ENCODE peak calls at places on chromosome 17, in four cellular contexts. O is Peyer's patch, L is A549, S is IMR-90. P is an unnamed sample.

GRCh38 chr17:34758747-34759146 is 179.4 kb downstream of the TMEM132E start:
- DNase-seq in O (no peak), L (no peak), S (no peak), P (no peak)

GRCh38 chr17:77327181-77327565 is 186.4 kb downstream of the SEC14L1 start:
- DNase-seq in O (peak), L (no peak), S (no peak), P (no peak)

GRCh38 chr17:64063088-64063487 is 42.7 kb upstream of the ICAM2 start:
- DNase-seq in O (no peak), L (no peak), S (no peak), P (no peak)

GRCh38 chr17:2863204-2863603 is 67.0 kb downstream of the RAP1GAP2 start:
- DNase-seq in O (no peak), L (no peak), S (no peak), P (no peak)

GRCh38 chr17:67421869-67422273 is 44.8 kb downstream of the PITPNC1 start:
- DNase-seq in O (no peak), L (peak), S (peak), P (peak)

GRCh38 chr17:30161601-30162000 is 45.0 kb downstream of the NSRP1 start:
- DNase-seq in O (no peak), L (no peak), S (peak), P (no peak)

GRCh38 chr17:32929288-32929574 is 1.3 kb downstream of the TMEM98 start:
- DNase-seq in O (no peak), L (no peak), S (peak), P (no peak)

GRCh38 chr17:75681289-75681688 is 14.2 kb downstream of the SAP30BP start:
- DNase-seq in O (no peak), L (no peak), S (peak), P (peak)

GRCh38 chr17:39563476-39563875 is 44.2 kb downstream of the NEUROD2 start:
- DNase-seq in O (no peak), L (no peak), S (no peak), P (no peak)

GRCh38 chr17:5846001-5846400 is 224.2 kb upstream of the WSCD1 start:
- DNase-seq in O (no peak), L (no peak), S (no peak), P (no peak)

GRCh38 chr17:62995377-62995885 is 29.4 kb downstream of the TANC2 start:
- DNase-seq in O (no peak), L (peak), S (peak), P (peak)

GRCh38 chr17:29504711-29505110 is 62.1 kb downstream of the ABHD15 start:
- DNase-seq in O (no peak), L (no peak), S (peak), P (peak)

GRCh38 chr17:8060274-8060673 is 21.4 kb downstream of the ALOX15B start:
- DNase-seq in O (peak), L (peak), S (peak), P (peak)

GRCh38 chr17:33142703-33143299 is 150.3 kb downstream of the ASIC2 start:
- DNase-seq in O (no peak), L (peak), S (peak), P (peak)

GRCh38 chr17:57921342-57921741 is 33.9 kb downstream of the CUEDC1 start:
- DNase-seq in O (no peak), L (no peak), S (peak), P (no peak)

GRCh38 chr17:57911834-57912673 is 43.2 kb downstream of the CUEDC1 start:
- DNase-seq in O (no peak), L (peak), S (no peak), P (peak)

GRCh38 chr17:1561420-1562177 is 993 bp downstream of the PITPNA start:
- DNase-seq in O (no peak), L (no peak), S (no peak), P (peak)
- TF ChIP-seq CTCF in O (no peak), L (peak), S (peak), P (no peak)

GRCh38 chr17:82927661-82928601 is 88.1 kb upstream of the ZNF750 start:
- DNase-seq in O (no peak), L (no peak), S (no peak), P (no peak)
- H3K4me3 ChIP-seq in O (no peak), L (no peak), S (no peak), P (no peak)

GRCh38 chr17:44997733-44998520 is 29.8 kb upstream of the C1QL1 start:
- DNase-seq in O (no peak), L (no peak), S (peak), P (no peak)
- TF ChIP-seq CTCF in O (no peak), L (no peak), S (no peak), P (no peak)

GRCh38 chr17:53134546-53134945 is 688.2 kb upstream of the KIF2B start:
- DNase-seq in O (no peak), L (no peak), S (no peak), P (no peak)
- H3K4me3 ChIP-seq in O (no peak), L (no peak), S (no peak), P (no peak)

DNA sequence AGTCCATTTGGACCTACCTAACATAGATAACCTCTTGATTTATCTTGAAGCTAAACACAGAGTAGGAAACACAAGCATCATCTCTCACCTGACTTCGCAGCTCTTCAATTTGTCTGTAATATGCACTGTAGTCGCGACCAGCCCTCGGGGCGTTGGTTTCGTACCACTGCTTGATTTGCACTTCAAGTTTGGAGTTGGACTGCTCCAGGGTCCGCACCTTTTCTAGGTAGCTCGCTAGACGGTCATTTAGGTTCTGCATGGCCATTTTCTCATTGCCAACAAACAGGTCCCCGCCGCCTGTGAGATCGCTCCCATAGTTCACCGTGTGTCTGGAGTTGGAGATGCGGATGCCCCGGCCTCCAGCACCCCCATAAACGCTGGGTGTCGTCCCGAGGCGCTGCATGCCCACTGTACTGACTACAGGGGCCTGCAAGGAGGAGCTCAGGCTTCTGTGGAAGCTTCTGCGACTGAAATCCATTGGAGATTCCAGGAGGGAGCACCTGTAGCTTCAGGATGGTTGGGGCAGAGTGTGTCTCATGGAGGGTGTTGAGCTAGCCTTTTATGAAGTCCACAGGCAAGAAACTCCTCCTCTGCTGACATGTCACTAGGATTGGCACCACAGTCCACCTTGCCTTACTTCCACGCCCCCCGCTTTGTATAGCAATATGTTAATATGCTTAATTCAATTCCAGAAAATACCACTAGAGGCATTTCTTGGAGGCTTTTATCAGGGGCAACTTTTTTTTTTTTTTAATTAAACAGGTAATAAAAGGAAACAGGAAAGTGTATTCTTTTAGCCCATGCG is at the start of gene KRT20:
- DNase-seq in O (no peak), L (no peak), S (no peak), P (no peak)
- TF ChIP-seq CTCF in O (no peak), L (peak), S (no peak), P (no peak)

GRCh38 chr17:47917581-47917980 is 21.5 kb downstream of the SP2 start:
- DNase-seq in O (no peak), L (no peak), S (no peak), P (no peak)
- H3K4me3 ChIP-seq in O (no peak), L (no peak), S (no peak), P (no peak)

GRCh38 chr17:9124554-9124935 is 103.2 kb downstream of the NTN1 start:
- DNase-seq in O (no peak), L (no peak), S (no peak), P (no peak)

GRCh38 chr17:9121186-9121820 is 100.0 kb downstream of the NTN1 start:
- DNase-seq in O (no peak), L (no peak), S (no peak), P (no peak)

GRCh38 chr17:9116861-9117568 is 95.7 kb downstream of the NTN1 start:
- DNase-seq in O (no peak), L (no peak), S (no peak), P (no peak)

GRCh38 chr17:9123594-9124553 is 102.6 kb downstream of the NTN1 start:
- DNase-seq in O (no peak), L (no peak), S (no peak), P (no peak)

GRCh38 chr17:9120471-9120870 is 99.2 kb downstream of the NTN1 start:
- DNase-seq in O (no peak), L (peak), S (no peak), P (no peak)
- TF ChIP-seq CTCF in O (no peak), L (peak), S (no peak), P (no peak)

GRCh38 chr17:81508639-81509047 is 4.0 kb downstream of the ACTG1 start:
- DNase-seq in O (no peak), L (peak), S (peak), P (peak)
- H3K4me3 ChIP-seq in O (peak), L (peak), S (peak), P (no peak)

GRCh38 chr17:56690441-56691291 is 97.2 kb downstream of the NOG start:
- DNase-seq in O (no peak), L (no peak), S (no peak), P (no peak)
- TF ChIP-seq CTCF in O (no peak), L (no peak), S (no peak), P (no peak)